ENCODE peak calls at places on chromosomes 4 and X, in four cellular contexts. Y is coronary artery, P is GM04504, S is HT-29. F is an unnamed sample.

GRCh38 chrX:15384304-15384703 is at the start of gene VEGFD:
- DNase-seq in Y (no peak), P (peak; percentile 34), S (no peak), F (no peak)

GRCh38 chrX:135625995-135626394 is 87.4 kb upstream of the CT45A1 start:
- DNase-seq in Y (no peak), P (no peak), S (peak; percentile 44), F (no peak)

GRCh38 chr4:184818216-184818564 is 7.6 kb downstream of the ACSL1 start:
- DNase-seq in Y (no peak), P (no peak), S (no peak), F (no peak)

GRCh38 chrX:103404225-103405008 is 28.1 kb downstream of the BEX3 start:
- DNase-seq in Y (peak; percentile 82), P (peak; percentile 46), S (peak; percentile 67), F (peak; percentile 6)

GRCh38 chr4:71236226-71236625 is 102.6 kb upstream of the SLC4A4 start:
- DNase-seq in Y (no peak), P (no peak), S (no peak), F (no peak)

GRCh38 chr4:79184461-79184860 is 141.4 kb downstream of the NAA11 start:
- DNase-seq in Y (no peak), P (no peak), S (no peak), F (no peak)

GRCh38 chr4:6692806-6693205 is 872 bp upstream of the S100P start:
- DNase-seq in Y (no peak), P (no peak), S (peak; percentile 68), F (no peak)

GRCh38 chr4:40939826-40940225 is 190.1 kb downstream of the NSUN7 start:
- DNase-seq in Y (no peak), P (no peak), S (no peak), F (no peak)

GRCh38 chr4:14169460-14169859 is 541.9 kb upstream of the BOD1L1 start:
- DNase-seq in Y (no peak), P (no peak), S (no peak), F (no peak)

GRCh38 chr4:10333942-10334341 is 123.3 kb downstream of the ZNF518B start:
- DNase-seq in Y (no peak), P (no peak), S (no peak), F (no peak)

GRCh38 chr4:74320559-74321118 is 12.4 kb downstream of the EPGN start:
- DNase-seq in Y (no peak), P (peak; percentile 18), S (peak; percentile 98), F (peak; percentile 26)

GRCh38 chr4:81758865-81759264 is 287.2 kb upstream of the RASGEF1B start:
- DNase-seq in Y (no peak), P (no peak), S (no peak), F (no peak)

GRCh38 chrX:46262299-46262698 is 282.9 kb downstream of the ZNF674 start:
- DNase-seq in Y (no peak), P (no peak), S (peak; percentile 63), F (no peak)

GRCh38 chr4:79862842-79863241 is 210.2 kb downstream of the ANTXR2 start:
- DNase-seq in Y (no peak), P (no peak), S (no peak), F (no peak)

GRCh38 chr4:11720292-11720691 is 291.6 kb upstream of the HS3ST1 start:
- DNase-seq in Y (no peak), P (no peak), S (peak; percentile 75), F (peak; percentile 9)

GRCh38 chrX:118286066-118286758 is 59.7 kb upstream of the WDR44 start:
- DNase-seq in Y (no peak), P (no peak), S (no peak), F (no peak)

GRCh38 chrX:48769230-48769629 is 7.7 kb downstream of the GLOD5 start:
- DNase-seq in Y (no peak), P (no peak), S (no peak), F (no peak)

GRCh38 chrX:9148626-9149385 is 114.9 kb upstream of the FAM9B start:
- DNase-seq in Y (no peak), P (no peak), S (no peak), F (no peak)

GRCh38 chrX:47172549-47172948 is 21.1 kb upstream of the UBA1 start:
- DNase-seq in Y (no peak), P (no peak), S (no peak), F (no peak)

GRCh38 chr4:112532267-112532666 is 16.3 kb upstream of the NEUROG2 start:
- DNase-seq in Y (no peak), P (no peak), S (no peak), F (no peak)

GRCh38 chr4:172850838-172851237 is 317.8 kb upstream of the GALNT7 start:
- DNase-seq in Y (no peak), P (peak; percentile 59), S (no peak), F (no peak)

GRCh38 chrX:46965125-46965758 is 53.0 kb downstream of the JADE3 start:
- DNase-seq in Y (no peak), P (no peak), S (no peak), F (no peak)

GRCh38 chrX:13254076-13254785 is 65.6 kb downstream of the ATXN3L start:
- DNase-seq in Y (no peak), P (no peak), S (peak; percentile 47), F (no peak)

GRCh38 chr4:128347930-128348660 is 60.5 kb upstream of the PGRMC2 start:
- DNase-seq in Y (no peak), P (no peak), S (no peak), F (no peak)

GRCh38 chr4:114398386-114398785 is 200.2 kb upstream of the UGT8 start:
- DNase-seq in Y (no peak), P (no peak), S (no peak), F (no peak)

GRCh38 chr4:42787071-42787463 is 105.4 kb upstream of the GRXCR1 start:
- DNase-seq in Y (no peak), P (no peak), S (no peak), F (no peak)

GRCh38 chr4:180285796-180286195 is 1957.4 kb upstream of the TENM3 start:
- DNase-seq in Y (no peak), P (no peak), S (no peak), F (no peak)

GRCh38 chr4:185838514-185839203 is 26.7 kb upstream of the SORBS2 start:
- DNase-seq in Y (no peak), P (no peak), S (no peak), F (no peak)

GRCh38 chrX:1555370-1555769 is 18.4 kb upstream of the P2RY8 start:
- DNase-seq in Y (no peak), P (no peak), S (no peak), F (no peak)

GRCh38 chr4:182653596-182653995 is 263.6 kb downstream of the DCTD start:
- DNase-seq in Y (no peak), P (no peak), S (no peak), F (no peak)

GRCh38 chr4:57249083-57249482 is 138.9 kb upstream of the IGFBP7 start:
- DNase-seq in Y (no peak), P (no peak), S (no peak), F (no peak)

GRCh38 chr4:40335508-40335860 is 351 bp downstream of the CHRNA9 start:
- DNase-seq in Y (no peak), P (no peak), S (no peak), F (no peak)

GRCh38 chr4:106659386-106659785 is 290.8 kb upstream of the GIMD1 start:
- DNase-seq in Y (no peak), P (no peak), S (no peak), F (no peak)

GRCh38 chr4:87506974-87507701 is 22.0 kb downstream of the SPARCL1 start:
- DNase-seq in Y (no peak), P (peak; percentile 72), S (no peak), F (no peak)